ENCODE peak calls at places on chromosomes 6 and 20, in six cellular contexts. One of them, this sample, is unnamed.

GRCh38 chr6:125957845-125958244 is 1.3 kb downstream of the HINT3 start:
- DNase-seq in breast epithelium: no peak
- DNase-seq in upper lobe of right lung: no peak
- DNase-seq in endothelial cell of umbilical vein: peak; percentile 66
- DNase-seq in Caco-2: peak; percentile 52
- DNase-seq in neural progenitor cell: no peak
- DNase-seq in this sample: no peak

GRCh38 chr20:4076671-4077070 is 61.3 kb upstream of the RNF24 start:
- DNase-seq in neural progenitor cell: no peak
- DNase-seq in endothelial cell of umbilical vein: peak; percentile 85
- DNase-seq in breast epithelium: no peak
- DNase-seq in Caco-2: no peak
- DNase-seq in upper lobe of right lung: no peak
- DNase-seq in this sample: no peak

GRCh38 chr6:41644297-41644879 is 6.1 kb downstream of the MDFI start:
- DNase-seq in Caco-2: peak; percentile 29
- DNase-seq in neural progenitor cell: peak; percentile 71
- DNase-seq in upper lobe of right lung: peak; percentile 59
- DNase-seq in breast epithelium: no peak
- DNase-seq in endothelial cell of umbilical vein: no peak
- DNase-seq in this sample: no peak

GRCh38 chr6:106870069-106870468 is 104.5 kb downstream of the CD24 start:
- DNase-seq in endothelial cell of umbilical vein: no peak
- DNase-seq in breast epithelium: peak; percentile 40
- DNase-seq in neural progenitor cell: no peak
- DNase-seq in upper lobe of right lung: no peak
- DNase-seq in Caco-2: no peak
- DNase-seq in this sample: no peak

GRCh38 chr6:78749326-78749725 is 118.0 kb upstream of the IRAK1BP1 start:
- DNase-seq in neural progenitor cell: no peak
- DNase-seq in breast epithelium: no peak
- DNase-seq in upper lobe of right lung: no peak
- DNase-seq in endothelial cell of umbilical vein: no peak
- DNase-seq in Caco-2: no peak
- DNase-seq in this sample: no peak

GRCh38 chr20:58251348-58251978 is 23.0 kb upstream of the ANKRD60 start:
- DNase-seq in upper lobe of right lung: no peak
- DNase-seq in neural progenitor cell: no peak
- DNase-seq in Caco-2: no peak
- DNase-seq in breast epithelium: no peak
- DNase-seq in endothelial cell of umbilical vein: no peak
- DNase-seq in this sample: no peak

GRCh38 chr20:48538058-48538825 is 289.6 kb downstream of the PREX1 start:
- DNase-seq in neural progenitor cell: peak; percentile 48
- DNase-seq in endothelial cell of umbilical vein: peak; percentile 7
- DNase-seq in breast epithelium: peak; percentile 59
- DNase-seq in Caco-2: peak; percentile 90
- DNase-seq in upper lobe of right lung: no peak
- DNase-seq in this sample: no peak

GRCh38 chr6:112311950-112312547 is 35.1 kb upstream of the RFPL4B start:
- DNase-seq in endothelial cell of umbilical vein: peak; percentile 51
- DNase-seq in upper lobe of right lung: no peak
- DNase-seq in breast epithelium: no peak
- DNase-seq in neural progenitor cell: peak; percentile 32
- DNase-seq in Caco-2: peak; percentile 16
- DNase-seq in this sample: no peak

GRCh38 chr20:35454881-35455609 is at the start of gene CEP250:
- DNase-seq in neural progenitor cell: peak; percentile 99
- DNase-seq in upper lobe of right lung: peak; percentile 97
- DNase-seq in endothelial cell of umbilical vein: peak; percentile 97
- DNase-seq in breast epithelium: peak; percentile 90
- DNase-seq in Caco-2: peak; percentile 100
- DNase-seq in this sample: peak; percentile 74

GRCh38 chr20:43748274-43748673 is 21.5 kb upstream of the GTSF1L start:
- DNase-seq in Caco-2: no peak
- DNase-seq in upper lobe of right lung: no peak
- DNase-seq in endothelial cell of umbilical vein: no peak
- DNase-seq in neural progenitor cell: no peak
- DNase-seq in breast epithelium: no peak
- DNase-seq in this sample: no peak

GRCh38 chr6:56729719-56730118 is 87.0 kb upstream of the DST start:
- DNase-seq in neural progenitor cell: no peak
- DNase-seq in Caco-2: no peak
- DNase-seq in endothelial cell of umbilical vein: peak; percentile 39
- DNase-seq in upper lobe of right lung: no peak
- DNase-seq in breast epithelium: no peak
- DNase-seq in this sample: no peak

GRCh38 chr6:13238640-13239216 is 89.6 kb downstream of the TBC1D7 start:
- DNase-seq in Caco-2: no peak
- DNase-seq in breast epithelium: no peak
- DNase-seq in upper lobe of right lung: no peak
- DNase-seq in endothelial cell of umbilical vein: no peak
- DNase-seq in neural progenitor cell: no peak
- DNase-seq in this sample: no peak

GRCh38 chr6:23783901-23784300 is 342.1 kb upstream of the NRSN1 start:
- DNase-seq in neural progenitor cell: no peak
- DNase-seq in Caco-2: no peak
- DNase-seq in upper lobe of right lung: no peak
- DNase-seq in endothelial cell of umbilical vein: no peak
- DNase-seq in breast epithelium: no peak
- DNase-seq in this sample: no peak

DNA sequence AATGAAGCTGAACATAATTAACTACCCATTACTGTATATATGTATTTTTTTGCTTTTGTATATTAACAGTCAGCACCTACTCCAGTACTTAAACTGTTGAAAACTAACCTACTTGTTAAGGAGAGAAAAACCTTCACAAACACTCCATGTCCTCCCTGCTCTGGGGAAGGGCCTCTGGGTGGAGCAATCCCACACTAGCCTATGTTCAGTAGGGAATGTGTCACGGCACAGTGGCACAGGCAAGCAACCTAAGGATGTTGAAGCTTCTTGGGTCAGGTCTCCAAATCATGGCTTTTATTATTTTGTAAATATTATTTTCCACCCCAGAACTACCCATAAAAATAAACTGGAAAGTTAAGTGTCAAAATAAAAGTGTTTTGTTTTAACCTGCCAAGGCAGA is 5.3 kb downstream of the MAN1A1 start:
- DNase-seq in Caco-2: no peak
- DNase-seq in upper lobe of right lung: no peak
- DNase-seq in neural progenitor cell: no peak
- DNase-seq in endothelial cell of umbilical vein: no peak
- DNase-seq in breast epithelium: no peak
- DNase-seq in this sample: no peak
- H3K4me1 ChIP-seq in Caco-2: peaks cover 23% of the 10 kb centered on the region
- H3K4me1 ChIP-seq in upper lobe of right lung: peaks cover 48% of the 10 kb centered on the region
- H3K4me1 ChIP-seq in neural progenitor cell: peaks cover 20% of the 10 kb centered on the region
- H3K4me1 ChIP-seq in endothelial cell of umbilical vein: peaks cover 6% of the 10 kb centered on the region
- H3K4me1 ChIP-seq in breast epithelium: no peaks in the 10 kb centered on the region
- H3K4me1 ChIP-seq in this sample: peaks cover 12% of the 10 kb centered on the region

GRCh38 chr6:161951139-161951538 is 677.3 kb upstream of the AGPAT4 start:
- DNase-seq in breast epithelium: no peak
- DNase-seq in neural progenitor cell: no peak
- DNase-seq in Caco-2: no peak
- DNase-seq in upper lobe of right lung: no peak
- DNase-seq in endothelial cell of umbilical vein: no peak
- DNase-seq in this sample: no peak
- H3K4me3 ChIP-seq in breast epithelium: no peak overlapping the region
- H3K4me3 ChIP-seq in neural progenitor cell: no peak overlapping the region
- H3K4me3 ChIP-seq in Caco-2: no peak overlapping the region
- H3K4me3 ChIP-seq in upper lobe of right lung: no peak overlapping the region
- H3K4me3 ChIP-seq in endothelial cell of umbilical vein: no peak overlapping the region
- H3K4me3 ChIP-seq in this sample: no peak overlapping the region

GRCh38 chr6:50709366-50709734 is 4.0 kb upstream of the TFAP2D start:
- DNase-seq in endothelial cell of umbilical vein: no peak
- DNase-seq in upper lobe of right lung: no peak
- DNase-seq in neural progenitor cell: peak; percentile 11
- DNase-seq in Caco-2: no peak
- DNase-seq in breast epithelium: no peak
- DNase-seq in this sample: no peak
- H3K4me1 ChIP-seq in endothelial cell of umbilical vein: no peaks in the 10 kb centered on the region
- H3K4me1 ChIP-seq in upper lobe of right lung: no peaks in the 10 kb centered on the region
- H3K4me1 ChIP-seq in neural progenitor cell: peaks cover 32% of the 10 kb centered on the region
- H3K4me1 ChIP-seq in Caco-2: no peaks in the 10 kb centered on the region
- H3K4me1 ChIP-seq in breast epithelium: no peaks in the 10 kb centered on the region
- H3K4me1 ChIP-seq in this sample: peaks cover 7% of the 10 kb centered on the region

GRCh38 chr6:142927274-142927586 is 17.7 kb downstream of the HIVEP2 start:
- DNase-seq in upper lobe of right lung: no peak
- DNase-seq in Caco-2: no peak
- DNase-seq in endothelial cell of umbilical vein: peak; percentile 69
- DNase-seq in neural progenitor cell: no peak
- DNase-seq in breast epithelium: no peak
- DNase-seq in this sample: no peak
- H3K4me3 ChIP-seq in upper lobe of right lung: peak overlapping the region; percentile 68
- H3K4me3 ChIP-seq in Caco-2: peak overlapping the region; percentile 60
- H3K4me3 ChIP-seq in endothelial cell of umbilical vein: peak overlapping the region; percentile 47
- H3K4me3 ChIP-seq in neural progenitor cell: peak overlapping the region; percentile 70
- H3K4me3 ChIP-seq in breast epithelium: peak overlapping the region; percentile 61
- H3K4me3 ChIP-seq in this sample: peak overlapping the region; percentile 55

DNA sequence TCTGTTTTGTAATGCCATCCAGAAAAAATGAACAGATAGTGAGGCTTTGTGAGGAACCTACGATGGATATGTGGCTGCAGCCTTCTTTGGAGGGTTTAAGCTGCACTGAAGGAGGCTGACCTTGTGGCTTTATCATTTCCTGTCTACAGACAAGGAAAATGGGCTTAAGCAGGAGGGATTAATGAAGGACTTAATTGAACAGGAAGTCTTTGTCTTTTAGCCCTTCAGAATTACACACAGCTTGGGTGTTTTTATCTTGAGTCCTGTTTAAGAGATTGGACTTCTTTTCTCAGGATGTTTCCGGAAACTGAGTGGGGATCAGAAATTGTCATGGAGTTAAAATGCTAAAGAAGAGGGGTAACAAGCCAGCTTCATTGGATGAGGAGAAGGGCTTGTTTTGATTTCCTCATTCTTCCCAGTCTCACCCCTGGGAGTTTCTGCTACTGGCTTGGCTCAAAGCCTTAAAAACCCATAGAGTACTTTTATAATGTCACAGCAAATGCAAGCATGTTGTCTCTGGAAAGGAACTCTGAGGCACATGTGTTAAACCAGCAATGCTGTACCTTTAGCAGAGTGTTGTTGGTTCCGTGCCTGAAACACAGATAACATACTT is 193.6 kb downstream of the JARID2 start:
- DNase-seq in Caco-2: no peak
- DNase-seq in neural progenitor cell: peak; percentile 68
- DNase-seq in breast epithelium: no peak
- DNase-seq in endothelial cell of umbilical vein: no peak
- DNase-seq in upper lobe of right lung: no peak
- DNase-seq in this sample: no peak
- H3K4me1 ChIP-seq in Caco-2: peaks cover 10% of the 10 kb centered on the region
- H3K4me1 ChIP-seq in neural progenitor cell: peaks cover 74% of the 10 kb centered on the region
- H3K4me1 ChIP-seq in breast epithelium: no peaks in the 10 kb centered on the region
- H3K4me1 ChIP-seq in endothelial cell of umbilical vein: peaks cover 22% of the 10 kb centered on the region
- H3K4me1 ChIP-seq in upper lobe of right lung: peaks cover 70% of the 10 kb centered on the region
- H3K4me1 ChIP-seq in this sample: peaks cover 41% of the 10 kb centered on the region

DNA sequence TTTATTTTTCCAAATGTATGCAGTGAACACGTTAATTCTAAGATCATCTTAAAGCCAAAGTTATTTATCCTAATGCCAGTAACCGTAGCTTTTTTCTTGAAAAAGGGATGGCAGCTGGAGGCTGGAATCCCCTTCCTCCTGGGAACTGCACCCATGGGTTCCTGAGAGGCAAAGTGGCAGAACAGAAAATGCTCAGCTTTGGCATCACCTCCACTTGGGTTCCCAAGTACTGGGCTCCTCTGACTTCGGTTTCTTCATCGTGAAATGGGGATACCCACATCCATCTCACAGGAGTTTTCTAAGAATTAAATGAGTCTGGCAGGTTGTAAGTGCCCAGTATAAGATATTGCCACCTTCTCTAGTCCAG is 6.2 kb upstream of the DDX43 start:
- DNase-seq in endothelial cell of umbilical vein: no peak
- DNase-seq in upper lobe of right lung: no peak
- DNase-seq in Caco-2: no peak
- DNase-seq in neural progenitor cell: no peak
- DNase-seq in breast epithelium: no peak
- DNase-seq in this sample: no peak
- H3K4me3 ChIP-seq in endothelial cell of umbilical vein: peak overlapping the region; percentile 35
- H3K4me3 ChIP-seq in upper lobe of right lung: peak overlapping the region; percentile 61
- H3K4me3 ChIP-seq in Caco-2: peak overlapping the region; percentile 63
- H3K4me3 ChIP-seq in neural progenitor cell: peak overlapping the region; percentile 52
- H3K4me3 ChIP-seq in breast epithelium: peak overlapping the region; percentile 41
- H3K4me3 ChIP-seq in this sample: peak overlapping the region; percentile 52

DNA sequence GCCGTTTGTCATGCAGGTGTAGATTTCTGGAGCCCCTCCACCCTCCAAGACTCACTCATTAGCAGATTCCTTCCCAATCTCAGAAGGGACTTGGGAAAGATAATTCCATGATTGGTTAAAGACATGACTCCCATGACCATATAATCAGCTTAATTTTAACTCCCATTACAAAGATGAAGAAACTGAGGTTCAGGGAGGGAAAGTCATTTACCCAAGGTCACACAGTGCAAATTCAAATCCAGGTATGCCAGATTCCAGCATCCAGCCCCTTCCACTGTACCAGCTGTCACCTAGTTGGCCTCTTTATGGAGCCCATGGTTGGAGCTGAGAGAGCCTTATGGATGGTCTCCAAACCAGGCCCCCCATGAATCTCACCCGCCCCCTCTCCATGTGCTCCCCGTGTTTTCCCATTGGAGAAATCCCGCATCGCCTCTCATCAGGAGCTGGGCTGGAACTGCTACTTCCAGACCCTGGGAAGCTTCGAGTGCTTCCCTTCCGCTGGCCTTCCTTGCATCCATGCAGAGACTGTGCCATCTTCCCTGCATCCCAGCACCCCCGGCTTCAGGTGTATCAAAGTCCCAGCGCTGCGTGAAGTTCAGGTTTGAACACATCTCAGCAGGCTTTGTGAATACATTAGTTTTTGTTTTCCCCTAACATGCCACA is 8.7 kb upstream of the MMP9 start:
- DNase-seq in upper lobe of right lung: no peak
- DNase-seq in Caco-2: no peak
- DNase-seq in neural progenitor cell: no peak
- DNase-seq in endothelial cell of umbilical vein: no peak
- DNase-seq in breast epithelium: no peak
- DNase-seq in this sample: no peak
- H3K4me1 ChIP-seq in upper lobe of right lung: no peaks in the 10 kb centered on the region
- H3K4me1 ChIP-seq in Caco-2: no peaks in the 10 kb centered on the region
- H3K4me1 ChIP-seq in neural progenitor cell: peaks cover 5% of the 10 kb centered on the region
- H3K4me1 ChIP-seq in endothelial cell of umbilical vein: no peaks in the 10 kb centered on the region
- H3K4me1 ChIP-seq in breast epithelium: no peaks in the 10 kb centered on the region
- H3K4me1 ChIP-seq in this sample: no peaks in the 10 kb centered on the region

GRCh38 chr6:149356081-149356750 is 38.7 kb downstream of the TAB2 start:
- DNase-seq in neural progenitor cell: no peak
- DNase-seq in Caco-2: no peak
- DNase-seq in breast epithelium: no peak
- DNase-seq in endothelial cell of umbilical vein: no peak
- DNase-seq in upper lobe of right lung: no peak
- DNase-seq in this sample: no peak
- H3K4me3 ChIP-seq in neural progenitor cell: no peak overlapping the region
- H3K4me3 ChIP-seq in Caco-2: no peak overlapping the region
- H3K4me3 ChIP-seq in breast epithelium: no peak overlapping the region
- H3K4me3 ChIP-seq in endothelial cell of umbilical vein: no peak overlapping the region
- H3K4me3 ChIP-seq in upper lobe of right lung: no peak overlapping the region
- H3K4me3 ChIP-seq in this sample: no peak overlapping the region

GRCh38 chr6:52667572-52667971 is 3.3 kb upstream of the TMEM14A start:
- DNase-seq in Caco-2: no peak
- DNase-seq in breast epithelium: no peak
- DNase-seq in upper lobe of right lung: no peak
- DNase-seq in neural progenitor cell: no peak
- DNase-seq in endothelial cell of umbilical vein: no peak
- DNase-seq in this sample: no peak
- H3K4me1 ChIP-seq in Caco-2: peaks cover 12% of the 10 kb centered on the region
- H3K4me1 ChIP-seq in breast epithelium: no peaks in the 10 kb centered on the region
- H3K4me1 ChIP-seq in upper lobe of right lung: peaks cover 25% of the 10 kb centered on the region
- H3K4me1 ChIP-seq in neural progenitor cell: peaks cover 34% of the 10 kb centered on the region
- H3K4me1 ChIP-seq in endothelial cell of umbilical vein: peaks cover 23% of the 10 kb centered on the region
- H3K4me1 ChIP-seq in this sample: peaks cover 37% of the 10 kb centered on the region